ENCODE peak calls at places on chromosomes 11 and 22, in eight cellular contexts. E, A, R, C, F, Q, D and M are unnamed samples.

GRCh38 chr11:468493-468892 is 18.4 kb downstream of the PTDSS2 start:
- DNase-seq in E (no peak), A (no peak), R (no peak), C (no peak), F (no peak), Q (no peak), D (no peak), M (no peak)

GRCh38 chr11:119852741-119853140 is 123.7 kb upstream of the NECTIN1 start:
- DNase-seq in E (no peak), A (no peak), R (no peak), C (no peak), F (no peak), Q (no peak), D (no peak), M (no peak)

GRCh38 chr22:30474683-30475424 is 3.0 kb upstream of the SEC14L3 start:
- DNase-seq in E (no peak), A (no peak), R (no peak), C (no peak), F (no peak), Q (no peak), D (no peak), M (no peak)

GRCh38 chr11:79973701-79974626 is 533.1 kb upstream of the TENM4 start:
- DNase-seq in E (no peak), A (no peak), R (no peak), C (no peak), F (no peak), Q (no peak), D (no peak), M (peak)

GRCh38 chr11:61369372-61370348 is 7.5 kb downstream of the TMEM138 start:
- DNase-seq in E (no peak), A (no peak), R (no peak), C (no peak), F (no peak), Q (peak), D (no peak), M (no peak)

GRCh38 chr11:112174789-112175595 is at the start of gene BCO2:
- DNase-seq in E (no peak), A (no peak), R (no peak), C (no peak), F (peak), Q (peak), D (peak), M (peak)

GRCh38 chr11:106714179-106714578 is 304.1 kb downstream of the GUCY1A2 start:
- DNase-seq in E (no peak), A (no peak), R (no peak), C (no peak), F (no peak), Q (peak), D (no peak), M (no peak)

GRCh38 chr22:43905681-43906080 is 13.9 kb upstream of the PNPLA5 start:
- DNase-seq in E (no peak), A (no peak), R (no peak), C (no peak), F (no peak), Q (no peak), D (no peak), M (no peak)

GRCh38 chr11:76668362-76669155 is 2.0 kb downstream of the LRRC32 start:
- DNase-seq in E (no peak), A (no peak), R (no peak), C (no peak), F (no peak), Q (no peak), D (no peak), M (no peak)

GRCh38 chr11:126489791-126490190 is 134.3 kb downstream of the ST3GAL4 start:
- DNase-seq in E (no peak), A (no peak), R (no peak), C (no peak), F (no peak), Q (no peak), D (no peak), M (no peak)

GRCh38 chr11:15507592-15507991 is 392.9 kb downstream of the INSC start:
- DNase-seq in E (no peak), A (no peak), R (no peak), C (no peak), F (peak), Q (no peak), D (no peak), M (no peak)

GRCh38 chr11:18299724-18300123 is 22.2 kb downstream of the HPS5 start:
- DNase-seq in E (no peak), A (no peak), R (no peak), C (no peak), F (no peak), Q (no peak), D (no peak), M (no peak)

GRCh38 chr11:80720295-80720694 is 1279.5 kb upstream of the TENM4 start:
- DNase-seq in E (no peak), A (no peak), R (no peak), C (no peak), F (no peak), Q (no peak), D (no peak), M (no peak)

GRCh38 chr11:72637926-72638325 is 36.3 kb downstream of the PDE2A start:
- DNase-seq in E (no peak), A (no peak), R (peak), C (no peak), F (no peak), Q (no peak), D (no peak), M (no peak)

GRCh38 chr11:70397336-70397982 is 870 bp upstream of the CTTN start:
- DNase-seq in E (no peak), A (no peak), R (no peak), C (no peak), F (peak), Q (no peak), D (no peak), M (no peak)

GRCh38 chr11:97461044-97461880 is 1071.4 kb downstream of the JRKL start:
- DNase-seq in E (no peak), A (no peak), R (no peak), C (no peak), F (no peak), Q (no peak), D (no peak), M (no peak)

GRCh38 chr22:36860821-36861659 is at the start of gene NCF4:
- DNase-seq in E (peak), A (no peak), R (no peak), C (no peak), F (peak), Q (no peak), D (peak), M (no peak)

GRCh38 chr11:10725114-10725906 is 25.7 kb upstream of the CTR9 start:
- DNase-seq in E (no peak), A (no peak), R (no peak), C (no peak), F (no peak), Q (peak), D (no peak), M (peak)

GRCh38 chr22:40161182-40161581 is 16.5 kb upstream of the TNRC6B start:
- DNase-seq in E (no peak), A (no peak), R (no peak), C (no peak), F (no peak), Q (no peak), D (no peak), M (no peak)

GRCh38 chr11:3189886-3190583 is 24.9 kb upstream of the OSBPL5 start:
- DNase-seq in E (no peak), A (no peak), R (no peak), C (no peak), F (no peak), Q (no peak), D (no peak), M (no peak)

GRCh38 chr11:69460540-69461257 is 20.8 kb upstream of the LINC01488 start:
- DNase-seq in E (no peak), A (no peak), R (no peak), C (no peak), F (no peak), Q (peak), D (no peak), M (peak)

GRCh38 chr11:134349109-134349801 is 17.5 kb downstream of the GLB1L2 start:
- DNase-seq in E (no peak), A (no peak), R (no peak), C (no peak), F (no peak), Q (no peak), D (no peak), M (no peak)

GRCh38 chr22:36303115-36303467 is 50.2 kb downstream of the APOL1 start:
- DNase-seq in E (no peak), A (no peak), R (no peak), C (no peak), F (no peak), Q (no peak), D (no peak), M (no peak)

GRCh38 chr11:64165482-64165841 is 451 bp downstream of the MACROD1 start:
- DNase-seq in E (no peak), A (no peak), R (no peak), C (no peak), F (peak), Q (no peak), D (no peak), M (no peak)

GRCh38 chr11:19703211-19703610 is 9.4 kb upstream of the NAV2 start:
- DNase-seq in E (no peak), A (no peak), R (no peak), C (no peak), F (no peak), Q (no peak), D (no peak), M (no peak)

GRCh38 chr22:31676700-31677099 is 14.7 kb upstream of the PISD start:
- DNase-seq in E (peak), A (peak), R (no peak), C (peak), F (peak), Q (peak), D (peak), M (peak)

GRCh38 chr22:50252081-50253045 is 1.3 kb upstream of the HDAC10 start:
- DNase-seq in E (peak), A (peak), R (no peak), C (peak), F (peak), Q (no peak), D (peak), M (no peak)

GRCh38 chr11:83724704-83725114 is 438.5 kb upstream of the CCDC90B start:
- DNase-seq in E (no peak), A (no peak), R (no peak), C (no peak), F (no peak), Q (no peak), D (no peak), M (no peak)

GRCh38 chr11:2612884-2613571 is 86.8 kb downstream of the KCNQ1OT1 start:
- DNase-seq in E (no peak), A (no peak), R (no peak), C (no peak), F (no peak), Q (no peak), D (no peak), M (no peak)

GRCh38 chr22:36156515-36157419 is 3.8 kb downstream of the APOL3 start:
- DNase-seq in E (no peak), A (peak), R (no peak), C (peak), F (peak), Q (peak), D (peak), M (peak)

GRCh38 chr11:131691558-131692041 is 321.2 kb downstream of the NTM start:
- DNase-seq in E (no peak), A (no peak), R (no peak), C (no peak), F (no peak), Q (no peak), D (no peak), M (no peak)

GRCh38 chr11:133133053-133133452 is 399.2 kb downstream of the OPCML start:
- DNase-seq in E (no peak), A (no peak), R (no peak), C (no peak), F (no peak), Q (no peak), D (no peak), M (no peak)

GRCh38 chr11:126282742-126283591 is at the start of gene TIRAP:
- DNase-seq in E (peak), A (no peak), R (no peak), C (no peak), F (peak), Q (no peak), D (peak), M (peak)

GRCh38 chr11:10314199-10315072 is 9.6 kb downstream of the ADM start:
- DNase-seq in E (no peak), A (no peak), R (no peak), C (no peak), F (no peak), Q (no peak), D (peak), M (no peak)